ENCODE peak calls at places on chromosomes 7 and 10, in ten cellular contexts. R is activated CD4-positive, alpha-beta memory T cell treated with anti-CD3 and anti-CD28 coated beads, Interleukin-2, amount 10 ng/mL, durations not matched to agents 7 days and 5 days; V is GM06990; E is tibial artery; U is activated naive CD4-positive, alpha-beta T cell treated with Interleukin-2 at 50 U/mL for 16 hours; Z is esophagus squamous epithelium; G is GM12891; D is lower leg skin; X is DMS79; T is MM.1S. C is an unnamed sample.

GRCh38 chr7:24786941-24787340 is 29.7 kb upstream of the GSDME start:
- DNase-seq in V (no peak), R (peak), U (no peak), Z (no peak), D (peak), G (no peak), X (no peak), T (no peak), E (no peak), C (no peak)

GRCh38 chr10:20879136-20879535 is 18.0 kb downstream of the NEBL start:
- DNase-seq in G (no peak), U (no peak), D (no peak), V (no peak), T (no peak), E (no peak), Z (no peak), X (no peak), R (no peak), C (no peak)

GRCh38 chr10:21720090-21720489 is 186.1 kb downstream of the MLLT10 start:
- DNase-seq in E (no peak), D (no peak), R (no peak), T (no peak), U (no peak), V (no peak), G (no peak), Z (no peak), X (no peak), C (no peak)

GRCh38 chr7:50409856-50410468 is 40.2 kb downstream of the FIGNL1 start:
- DNase-seq in U (no peak), R (no peak), X (no peak), E (no peak), G (no peak), T (no peak), V (peak), D (no peak), Z (no peak), C (no peak)

GRCh38 chr7:143484059-143484458 is 6.4 kb downstream of the TAS2R41 start:
- DNase-seq in Z (no peak), R (no peak), U (no peak), X (no peak), E (no peak), G (no peak), T (no peak), D (no peak), V (no peak), C (no peak)

GRCh38 chr10:131726460-131726861 is 174.3 kb upstream of the PPP2R2D start:
- DNase-seq in T (no peak), X (peak), U (no peak), V (no peak), G (no peak), D (peak), Z (no peak), R (no peak), E (no peak), C (peak)

GRCh38 chr10:110774069-110775021 is 97.4 kb upstream of the PDCD4 start:
- DNase-seq in E (no peak), Z (no peak), R (peak), V (peak), X (no peak), G (peak), D (no peak), T (no peak), U (peak), C (no peak)

GRCh38 chr10:17059197-17059688 is 70.4 kb downstream of the CUBN start:
- DNase-seq in T (no peak), X (no peak), Z (no peak), D (no peak), E (no peak), R (no peak), G (no peak), V (no peak), U (no peak), C (no peak)

C was measured in colonic mucosa.